ENCODE peak calls at places on chromosomes 1 and 21, in nine cellular contexts. A is RPMI8226; E is NCI-H748 treated with DMSO at 0.1 percent for 48 hours; V is hippocampal formation; D is cardiac muscle cell; J is amniotic epithelial cell; Z is endothelial cell; Y is CD4-positive, CD25-positive, alpha-beta regulatory T cell; F is astrocyte of the cerebellum. R is an unnamed sample.
A peak's percentile ranks its signal among the peaks of the same experiment; 100 is the strongest.

GRCh38 chr1:19447550-19447949 is 37.8 kb downstream of the CAPZB start:
- DNase-seq in A (no peak), E (no peak), V (no peak), D (no peak), J (no peak), Z (no peak), Y (no peak), F (no peak), R (no peak)

GRCh38 chr1:241679961-241680360 is 27.9 kb downstream of the WDR64 start:
- DNase-seq in A (no peak), E (no peak), V (no peak), D (no peak), J (no peak), Z (no peak), Y (no peak), F (no peak), R (no peak)

GRCh38 chr1:222167896-222168295 is 380.0 kb downstream of the HHIPL2 start:
- DNase-seq in A (no peak), E (no peak), V (no peak), D (no peak), J (peak; percentile 13), Z (no peak), Y (no peak), F (no peak), R (no peak)

GRCh38 chr1:210882414-210883221 is 251.3 kb downstream of the KCNH1 start:
- DNase-seq in A (no peak), E (no peak), V (peak; percentile 28), D (no peak), J (peak; percentile 84), Z (no peak), Y (no peak), F (peak; percentile 91), R (no peak)

GRCh38 chr1:247453256-247453655 is 4.6 kb downstream of the OR2B11 start:
- DNase-seq in A (no peak), E (no peak), V (no peak), D (no peak), J (peak; percentile 8), Z (no peak), Y (no peak), F (no peak), R (no peak)

GRCh38 chr1:93629101-93630059 is 52.3 kb downstream of the BCAR3 start:
- DNase-seq in A (peak; percentile 60), E (peak; percentile 38), V (peak; percentile 87), D (peak; percentile 79), J (peak; percentile 78), Z (peak; percentile 42), Y (peak; percentile 75), F (peak; percentile 79), R (peak; percentile 58)

GRCh38 chr1:219542828-219543518 is 69.9 kb downstream of the ZC3H11B start:
- DNase-seq in A (no peak), E (no peak), V (no peak), D (no peak), J (peak; percentile 93), Z (no peak), Y (no peak), F (peak; percentile 76), R (no peak)

GRCh38 chr1:42364542-42364941 is 16.1 kb upstream of the RIMKLA start:
- DNase-seq in A (no peak), E (no peak), V (no peak), D (no peak), J (no peak), Z (no peak), Y (no peak), F (no peak), R (no peak)

GRCh38 chr1:232084584-232085223 is 458.1 kb downstream of the DISC1 start:
- DNase-seq in A (peak; percentile 28), E (no peak), V (no peak), D (peak; percentile 68), J (peak; percentile 21), Z (peak; percentile 10), Y (no peak), F (peak; percentile 6), R (no peak)

GRCh38 chr1:61424382-61424781 is 300.6 kb downstream of the TM2D1 start:
- DNase-seq in A (no peak), E (peak; percentile 57), V (no peak), D (no peak), J (no peak), Z (no peak), Y (no peak), F (no peak), R (no peak)

GRCh38 chr1:99717005-99717404 is 49.4 kb downstream of the FRRS1 start:
- DNase-seq in A (no peak), E (no peak), V (no peak), D (no peak), J (no peak), Z (no peak), Y (no peak), F (no peak), R (no peak)

GRCh38 chr1:243549791-243550190 is 293.9 kb downstream of the SDCCAG8 start:
- DNase-seq in A (no peak), E (no peak), V (no peak), D (no peak), J (peak; percentile 75), Z (no peak), Y (no peak), F (no peak), R (no peak)

GRCh38 chr1:171210355-171210754 is 25.3 kb downstream of the FMO2 start:
- DNase-seq in A (no peak), E (no peak), V (no peak), D (no peak), J (no peak), Z (no peak), Y (no peak), F (no peak), R (no peak)

GRCh38 chr1:37752583-37753471 is 12.1 kb downstream of the EPHA10 start:
- DNase-seq in A (peak; percentile 66), E (no peak), V (no peak), D (peak; percentile 69), J (no peak), Z (peak; percentile 49), Y (peak; percentile 22), F (no peak), R (no peak)

GRCh38 chr1:62712625-62713243 is 24.5 kb upstream of the DOCK7 start:
- DNase-seq in A (no peak), E (no peak), V (no peak), D (no peak), J (no peak), Z (no peak), Y (no peak), F (no peak), R (no peak)

GRCh38 chr21:35674895-35675470 is 385.3 kb downstream of the SETD4 start:
- DNase-seq in A (no peak), E (no peak), V (no peak), D (no peak), J (peak; percentile 31), Z (no peak), Y (no peak), F (no peak), R (no peak)

GRCh38 chr1:110756506-110756905 is 81.8 kb upstream of the KCNA3 start:
- DNase-seq in A (no peak), E (no peak), V (peak; percentile 38), D (no peak), J (no peak), Z (no peak), Y (no peak), F (no peak), R (no peak)

GRCh38 chr1:41175546-41175945 is 66.6 kb downstream of the SCMH1 start:
- DNase-seq in A (no peak), E (no peak), V (no peak), D (no peak), J (peak; percentile 77), Z (no peak), Y (no peak), F (no peak), R (no peak)

GRCh38 chr1:56370513-56370912 is 208.8 kb downstream of the PLPP3 start:
- DNase-seq in A (no peak), E (no peak), V (no peak), D (no peak), J (no peak), Z (no peak), Y (no peak), F (no peak), R (no peak)

GRCh38 chr21:26835027-26835713 is 10.0 kb downstream of the ADAMTS1 start:
- DNase-seq in A (no peak), E (no peak), V (no peak), D (no peak), J (peak; percentile 89), Z (no peak), Y (no peak), F (no peak), R (no peak)

GRCh38 chr1:119249283-119249682 is 108.8 kb upstream of the WARS2 start:
- DNase-seq in A (no peak), E (no peak), V (no peak), D (no peak), J (no peak), Z (no peak), Y (no peak), F (no peak), R (no peak)

GRCh38 chr1:197776348-197777082 is 1.2 kb upstream of the DENND1B start:
- DNase-seq in A (peak; percentile 38), E (no peak), V (no peak), D (no peak), J (peak; percentile 67), Z (no peak), Y (peak; percentile 78), F (peak; percentile 85), R (no peak)

GRCh38 chr1:156744786-156745419 is 4.0 kb upstream of the MRPL24 start:
- DNase-seq in A (no peak), E (no peak), V (no peak), D (no peak), J (no peak), Z (no peak), Y (no peak), F (no peak), R (no peak)

GRCh38 chr1:32521165-32521564 is 18.1 kb upstream of the ZBTB8A start:
- DNase-seq in A (peak; percentile 35), E (no peak), V (no peak), D (no peak), J (peak; percentile 12), Z (no peak), Y (no peak), F (no peak), R (no peak)

GRCh38 chr1:227357229-227358078 is 39.2 kb upstream of the CDC42BPA start:
- DNase-seq in A (no peak), E (no peak), V (no peak), D (peak; percentile 43), J (peak; percentile 79), Z (peak; percentile 50), Y (no peak), F (peak; percentile 28), R (no peak)

GRCh38 chr1:242432491-242433095 is 91.9 kb downstream of the PLD5 start:
- DNase-seq in A (no peak), E (no peak), V (no peak), D (no peak), J (no peak), Z (no peak), Y (no peak), F (no peak), R (no peak)